ENCODE peak calls at places on chromosomes 3 and 15, in ten cellular contexts. V, M, X, D, U, H, B, F, Q and W are unnamed samples. For H3K27me3, the result is how much of the 10 kb centered on the place peaks cover.

GRCh38 chr15:43908641-43909040 is 81.8 kb downstream of the WDR76 start:
- DNase-seq in V (no peak), M (no peak), X (no peak), D (no peak), U (no peak), H (no peak), B (no peak), F (no peak), Q (no peak), W (no peak)

GRCh38 chr3:161700998-161701397 is 204.4 kb downstream of the OTOL1 start:
- DNase-seq in V (peak), M (no peak), X (no peak), D (no peak), U (peak), H (no peak), B (no peak), F (no peak), Q (peak), W (no peak)

GRCh38 chr15:67193223-67194009 is 61.0 kb downstream of the AAGAB start:
- DNase-seq in V (no peak), M (no peak), X (no peak), D (no peak), U (no peak), H (no peak), B (no peak), F (no peak), Q (no peak), W (no peak)

GRCh38 chr3:70947584-70947983 is 635.1 kb upstream of the MDFIC2 start:
- DNase-seq in V (no peak), M (no peak), X (no peak), D (no peak), U (no peak), H (no peak), B (no peak), F (no peak), Q (no peak), W (no peak)

GRCh38 chr15:97210277-97210676 is 750.2 kb upstream of the ARRDC4 start:
- DNase-seq in V (no peak), M (no peak), X (no peak), D (no peak), U (no peak), H (no peak), B (no peak), F (no peak), Q (no peak), W (no peak)

GRCh38 chr3:129773942-129774663 is 119.4 kb downstream of the TMCC1 start:
- DNase-seq in V (no peak), M (no peak), X (no peak), D (no peak), U (no peak), H (no peak), B (no peak), F (no peak), Q (no peak), W (no peak)

GRCh38 chr3:170869645-170870593 is at the start of gene RPL22L1:
- DNase-seq in V (peak), M (peak), X (peak), D (peak), U (peak), H (peak), B (peak), F (peak), Q (peak), W (peak)

GRCh38 chr15:53208759-53209158 is 418.6 kb upstream of the ONECUT1 start:
- DNase-seq in V (no peak), M (no peak), X (no peak), D (no peak), U (no peak), H (no peak), B (no peak), F (no peak), Q (no peak), W (no peak)

GRCh38 chr3:120151796-120152195 is 57.5 kb upstream of the GSK3B start:
- DNase-seq in V (no peak), M (no peak), X (no peak), D (no peak), U (no peak), H (no peak), B (no peak), F (no peak), Q (no peak), W (no peak)

GRCh38 chr15:74752486-74753395 is 4.1 kb downstream of the CYP1A2 start:
- DNase-seq in V (no peak), M (no peak), X (peak), D (no peak), U (no peak), H (no peak), B (no peak), F (peak), Q (peak), W (no peak)

GRCh38 chr3:178203152-178203551 is 333.1 kb upstream of the KCNMB2 start:
- DNase-seq in V (no peak), M (no peak), X (peak), D (no peak), U (no peak), H (no peak), B (no peak), F (no peak), Q (no peak), W (no peak)

GRCh38 chr3:37628711-37629301 is 232.9 kb upstream of the CTDSPL start:
- DNase-seq in V (no peak), M (no peak), X (no peak), D (no peak), U (no peak), H (no peak), B (no peak), F (no peak), Q (no peak), W (no peak)

GRCh38 chr15:31278544-31279220 is 48.0 kb upstream of the KLF13 start:
- DNase-seq in V (no peak), M (no peak), X (no peak), D (peak), U (peak), H (no peak), B (no peak), F (no peak), Q (no peak), W (no peak)

GRCh38 chr15:98425173-98425572 is 223.2 kb upstream of the IGF1R start:
- DNase-seq in V (no peak), M (no peak), X (no peak), D (no peak), U (no peak), H (no peak), B (no peak), F (no peak), Q (no peak), W (no peak)

GRCh38 chr3:67655364-67656121 is 1.1 kb upstream of the SUCLG2 start:
- DNase-seq in V (peak), M (peak), X (peak), D (no peak), U (no peak), H (peak), B (no peak), F (no peak), Q (no peak), W (no peak)

GRCh38 chr3:158652463-158652862 is 8.1 kb downstream of the GFM1 start:
- DNase-seq in V (no peak), M (no peak), X (no peak), D (no peak), U (no peak), H (no peak), B (no peak), F (no peak), Q (no peak), W (no peak)

GRCh38 chr3:89572261-89572660 is 464.8 kb downstream of the EPHA3 start:
- DNase-seq in V (no peak), M (no peak), X (no peak), D (no peak), U (no peak), H (no peak), B (no peak), F (no peak), Q (no peak), W (no peak)

GRCh38 chr3:98552232-98553020 is 20.6 kb downstream of the GPR15 start:
- DNase-seq in V (no peak), M (no peak), X (no peak), D (no peak), U (no peak), H (no peak), B (no peak), F (no peak), Q (no peak), W (no peak)

GRCh38 chr15:80640546-80641121 is 54.5 kb upstream of the ABHD17C start:
- DNase-seq in V (no peak), M (no peak), X (no peak), D (no peak), U (no peak), H (no peak), B (no peak), F (no peak), Q (no peak), W (no peak)

GRCh38 chr3:124918524-124918923 is 16.0 kb downstream of the MUC13 start:
- DNase-seq in V (no peak), M (no peak), X (no peak), D (no peak), U (no peak), H (no peak), B (no peak), F (no peak), Q (no peak), W (no peak)

GRCh38 chr3:133509482-133509881 is 64.0 kb upstream of the CDV3 start:
- DNase-seq in V (no peak), M (no peak), X (peak), D (no peak), U (no peak), H (no peak), B (no peak), F (no peak), Q (no peak), W (no peak)

GRCh38 chr3:133503409-133503808 is 70.1 kb upstream of the CDV3 start:
- DNase-seq in V (no peak), M (no peak), X (no peak), D (no peak), U (no peak), H (no peak), B (no peak), F (peak), Q (no peak), W (no peak)

GRCh38 chr3:133506215-133506901 is 67.1 kb upstream of the CDV3 start:
- DNase-seq in V (peak), M (peak), X (no peak), D (no peak), U (no peak), H (no peak), B (peak), F (no peak), Q (no peak), W (no peak)

GRCh38 chr3:133505813-133506212 is 67.7 kb upstream of the CDV3 start:
- DNase-seq in V (no peak), M (no peak), X (no peak), D (no peak), U (no peak), H (no peak), B (no peak), F (no peak), Q (no peak), W (no peak)

GRCh38 chr3:133504736-133505135 is 68.8 kb upstream of the CDV3 start:
- DNase-seq in V (no peak), M (no peak), X (no peak), D (no peak), U (no peak), H (no peak), B (no peak), F (no peak), Q (no peak), W (no peak)
- H3K27me3 ChIP-seq in V (under half), M (under half), X (under half), D (under half), U (under half), H (under half), B (under half), F (under half), Q (under half), W (under half)

GRCh38 chr3:10915395-10915794 is 77.2 kb upstream of the SLC6A1 start:
- DNase-seq in V (no peak), M (no peak), X (no peak), D (no peak), U (no peak), H (no peak), B (no peak), F (no peak), Q (no peak), W (no peak)

GRCh38 chr3:10917176-10917575 is 75.4 kb upstream of the SLC6A1 start:
- DNase-seq in V (no peak), M (no peak), X (peak), D (no peak), U (no peak), H (no peak), B (no peak), F (peak), Q (no peak), W (no peak)

GRCh38 chr3:10918011-10918410 is 74.5 kb upstream of the SLC6A1 start:
- DNase-seq in V (no peak), M (no peak), X (no peak), D (no peak), U (no peak), H (no peak), B (no peak), F (no peak), Q (no peak), W (no peak)

GRCh38 chr3:10919636-10920035 is 72.9 kb upstream of the SLC6A1 start:
- DNase-seq in V (no peak), M (no peak), X (no peak), D (no peak), U (no peak), H (no peak), B (no peak), F (no peak), Q (no peak), W (no peak)
- H3K27me3 ChIP-seq in V (under half), M (under half), X (under half), D (under half), U (under half), H (under half), B (under half), F (under half), Q (under half), W (under half)

DNA sequence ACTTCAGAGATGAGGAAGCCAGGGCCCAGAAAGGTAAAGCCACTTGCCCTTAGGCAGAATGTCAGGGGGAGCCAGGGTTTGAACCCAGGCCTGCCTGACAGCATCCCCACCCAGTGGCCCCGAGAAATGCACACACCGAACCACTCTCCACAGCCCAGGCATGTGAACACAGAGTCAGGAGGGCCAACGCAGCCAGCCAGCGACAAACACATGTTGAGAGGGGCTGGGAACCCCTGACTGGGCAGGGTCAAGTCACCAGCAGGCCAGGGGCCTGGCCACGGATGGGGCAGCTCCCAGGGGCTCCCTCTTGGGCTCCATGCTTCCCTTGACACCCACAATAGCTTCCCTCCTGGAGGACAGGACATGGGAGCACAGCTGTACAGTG is 5.1 kb upstream of the GRIP2 start:
- DNase-seq in V (no peak), M (no peak), X (no peak), D (no peak), U (no peak), H (no peak), B (no peak), F (no peak), Q (no peak), W (no peak)
- H3K27me3 ChIP-seq in V (under half), M (under half), X (under half), D (under half), U (under half), H (under half), B (under half), F (under half), Q (under half), W (under half)

GRCh38 chr15:89360294-89360971 is 25.8 kb upstream of the POLG start:
- DNase-seq in V (no peak), M (no peak), X (no peak), D (no peak), U (peak), H (no peak), B (no peak), F (no peak), Q (peak), W (no peak)
- H3K27me3 ChIP-seq in V (under half), M (under half), X (half or more), D (half or more), U (half or more), H (half or more), B (half or more), F (half or more), Q (half or more), W (half or more)

GRCh38 chr3:56817646-56818045 is 15.9 kb upstream of the ARHGEF3 start:
- DNase-seq in V (no peak), M (no peak), X (no peak), D (no peak), U (no peak), H (no peak), B (no peak), F (no peak), Q (no peak), W (no peak)
- H3K27me3 ChIP-seq in V (under half), M (under half), X (under half), D (under half), U (under half), H (under half), B (under half), F (under half), Q (under half), W (under half)

GRCh38 chr3:128466840-128467541 is at the start of gene DNAJB8:
- DNase-seq in V (no peak), M (peak), X (no peak), D (no peak), U (no peak), H (no peak), B (no peak), F (no peak), Q (no peak), W (no peak)
- H3K27me3 ChIP-seq in V (under half), M (under half), X (under half), D (under half), U (under half), H (under half), B (under half), F (under half), Q (under half), W (under half)